ENCODE peak calls at places on chromosome X, in seven cellular contexts. V, L, M, P, B, D and F are unnamed samples. For H3K4me1, the result is how much of the 10 kb centered on the place peaks cover.

GRCh38 chrX:47191806-47192401 is 1.7 kb upstream of the UBA1 start:
- DNase-seq in M (no peak), V (no peak), B (no peak), L (no peak), P (no peak), D (no peak), F (peak)

GRCh38 chrX:153454901-153455550 is 9.2 kb upstream of the TREX2 start:
- DNase-seq in P (no peak), L (no peak), V (no peak), D (no peak), M (no peak), B (no peak), F (no peak)

GRCh38 chrX:11381464-11381863 is 88.3 kb downstream of the AMELX start:
- DNase-seq in P (peak), M (peak), D (peak), V (peak), L (peak), B (no peak), F (peak)

GRCh38 chrX:23372220-23372902 is 37.7 kb downstream of the PTCHD1 start:
- DNase-seq in D (no peak), B (no peak), V (no peak), P (no peak), L (no peak), M (no peak), F (no peak)

GRCh38 chrX:10233173-10233572 is 76.4 kb downstream of the CLCN4 start:
- DNase-seq in V (peak), M (peak), D (no peak), B (no peak), P (no peak), L (no peak), F (no peak)

GRCh38 chrX:111445485-111445884 is 33.5 kb upstream of the DCX start:
- DNase-seq in P (peak), V (peak), M (peak), B (no peak), D (no peak), L (no peak), F (peak)

GRCh38 chrX:120755066-120755846 is 120.4 kb downstream of the CT47B1 start:
- DNase-seq in P (no peak), M (no peak), L (no peak), D (no peak), V (no peak), B (no peak), F (no peak)

GRCh38 chrX:24294619-24295018 is 19.2 kb downstream of the SUPT20HL2 start:
- DNase-seq in V (peak), M (no peak), D (peak), B (peak), P (no peak), L (no peak), F (peak)

GRCh38 chrX:87900320-87900908 is 382.8 kb downstream of the KLHL4 start:
- DNase-seq in D (no peak), M (no peak), L (peak), V (peak), P (no peak), B (no peak), F (no peak)

GRCh38 chrX:3124041-3124440 is 82.8 kb downstream of the ARSF start:
- DNase-seq in M (peak), P (no peak), B (no peak), L (no peak), D (no peak), V (no peak), F (no peak)

GRCh38 chrX:12974217-12974796 is 603 bp upstream of the TMSB4X start:
- DNase-seq in V (peak), M (peak), L (no peak), D (peak), B (peak), P (peak), F (peak)

GRCh38 chrX:101359966-101360365 is 11.4 kb upstream of the TIMM8A start:
- DNase-seq in L (no peak), B (no peak), V (no peak), M (peak), P (no peak), D (no peak), F (no peak)

GRCh38 chrX:153381684-153382532 is 19.2 kb downstream of the PNMA6E start:
- DNase-seq in M (peak), L (no peak), P (peak), V (peak), D (peak), B (no peak), F (peak)

GRCh38 chrX:39819921-39820849 is 277.6 kb downstream of the BCOR start:
- DNase-seq in P (no peak), D (peak), B (no peak), M (no peak), L (no peak), V (peak), F (peak)

GRCh38 chrX:43357741-43358140 is 298.4 kb upstream of the MAOA start:
- DNase-seq in D (no peak), P (no peak), B (no peak), L (no peak), V (no peak), M (no peak), F (no peak)

GRCh38 chrX:137428777-137429564 is 137.0 kb upstream of the ZIC3 start:
- DNase-seq in M (no peak), L (no peak), V (no peak), P (no peak), B (peak), D (peak), F (peak)

DNA sequence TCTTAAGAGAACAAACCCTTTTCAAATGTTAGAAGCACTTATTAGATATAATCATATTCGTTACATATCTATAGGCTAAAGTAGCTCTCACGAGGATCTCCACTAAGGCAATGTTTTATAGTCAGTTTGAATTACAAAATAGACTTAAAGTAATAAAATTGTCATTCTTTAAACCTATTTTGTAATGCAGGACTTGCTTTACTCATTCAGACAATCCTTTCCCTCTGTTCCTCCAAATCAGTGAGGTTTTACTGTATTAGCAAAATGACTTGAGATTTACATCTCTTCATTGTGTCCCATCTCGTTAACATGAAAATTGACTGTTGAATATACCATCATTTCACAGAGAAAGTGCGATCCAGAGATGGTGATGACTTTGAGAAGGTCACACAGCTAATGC is 264.4 kb downstream of the THOC2 start:
- DNase-seq in B (no peak), M (no peak), V (no peak), L (no peak), P (no peak), D (no peak), F (no peak)
- H4K8ac ChIP-seq in B (no peak), M (no peak), V (no peak), L (no peak), P (no peak), D (no peak), F (no peak)

GRCh38 chrX:97009391-97009790 is 125.7 kb downstream of the RPA4 start:
- DNase-seq in P (no peak), M (no peak), L (peak), V (no peak), D (no peak), B (no peak), F (no peak)
- H3K18ac ChIP-seq in P (no peak), M (no peak), L (no peak), V (no peak), D (no peak), B (no peak), F (no peak)

GRCh38 chrX:31240982-31241381 is 169.1 kb upstream of the FTHL17 start:
- DNase-seq in D (no peak), P (no peak), M (no peak), V (no peak), L (no peak), B (no peak), F (no peak)
- H3K4me1 ChIP-seq in D (under half), P (under half), M (under half), V (under half), L (under half), B (under half), F (under half)

DNA sequence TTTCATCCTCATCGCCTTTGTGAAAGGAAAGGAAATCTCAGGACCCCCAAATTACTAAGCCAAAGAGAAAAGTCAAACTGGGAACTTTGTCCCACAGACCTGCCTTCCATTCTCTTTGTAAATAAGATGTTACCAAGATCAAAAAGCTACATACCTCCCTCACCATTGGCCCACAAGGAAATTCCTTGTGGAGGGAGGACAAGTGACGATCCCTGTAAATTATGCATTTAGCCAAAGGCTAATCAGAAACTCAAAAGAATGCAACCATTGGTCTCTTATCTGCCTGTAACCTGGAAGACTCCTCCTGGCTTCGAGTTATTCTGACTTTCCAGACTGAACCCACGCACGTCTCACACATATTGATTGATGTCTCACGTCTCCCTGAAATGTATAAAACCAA is 70.3 kb downstream of the SHOX start:
- DNase-seq in M (no peak), L (peak), V (no peak), B (no peak), P (no peak), D (no peak), F (peak)
- H4K8ac ChIP-seq in M (no peak), L (no peak), V (no peak), B (no peak), P (no peak), D (no peak), F (no peak)

GRCh38 chrX:32873786-32874185 is 337.6 kb downstream of the DMD start:
- DNase-seq in P (no peak), B (no peak), V (no peak), D (no peak), M (no peak), L (no peak), F (no peak)

GRCh38 chrX:32868524-32868895 is 342.8 kb downstream of the DMD start:
- DNase-seq in D (no peak), P (no peak), B (no peak), L (no peak), V (no peak), M (no peak), F (no peak)

GRCh38 chrX:32871636-32872035 is 339.7 kb downstream of the DMD start:
- DNase-seq in B (no peak), V (no peak), P (no peak), M (peak), D (no peak), L (no peak), F (no peak)

DNA sequence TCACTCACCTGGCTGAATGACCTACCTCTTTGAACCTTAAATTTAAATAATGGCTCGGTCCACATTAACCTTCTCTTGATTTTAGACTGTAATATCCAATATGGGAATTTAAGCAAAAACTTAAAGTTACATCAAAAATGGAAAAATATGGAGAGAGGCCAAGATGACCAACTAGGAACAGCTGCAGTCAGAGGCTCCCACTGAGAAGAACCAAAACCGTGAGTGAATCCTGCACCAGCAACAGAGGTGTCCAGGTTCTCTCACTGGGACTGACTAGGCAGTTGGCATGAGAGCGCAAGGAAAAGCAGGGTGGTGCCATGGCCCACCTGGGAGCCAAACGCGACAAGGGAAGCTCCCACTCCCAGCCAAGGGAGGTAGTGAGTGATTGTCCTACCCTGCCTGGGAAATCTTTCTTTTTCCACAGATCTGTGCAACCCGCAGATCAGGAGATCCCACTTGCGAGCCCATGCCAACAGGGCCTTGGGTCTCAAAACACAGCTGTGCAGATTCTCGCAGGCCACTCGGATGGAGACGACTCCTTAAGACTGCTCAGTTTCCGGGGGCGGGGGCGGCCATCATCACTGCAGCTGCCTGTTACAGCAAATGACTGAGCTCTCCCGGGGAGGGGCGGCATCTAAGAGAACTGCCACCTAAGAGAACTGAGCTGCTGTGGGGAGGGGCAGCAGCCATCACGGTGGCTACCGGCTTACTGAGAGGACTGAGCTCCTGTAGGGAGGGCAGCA is 343.4 kb downstream of the DMD start:
- DNase-seq in V (no peak), M (no peak), B (no peak), D (no peak), L (no peak), P (no peak), F (no peak)
- H3K18ac ChIP-seq in V (no peak), M (no peak), B (no peak), D (no peak), L (no peak), P (no peak), F (no peak)

GRCh38 chrX:69959712-69960111 is 90.0 kb downstream of the AWAT2 start:
- DNase-seq in P (no peak), B (no peak), V (no peak), D (no peak), L (no peak), M (no peak), F (peak)
- H3K4me1 ChIP-seq in P (under half), B (under half), V (under half), D (under half), L (under half), M (under half), F (under half)

DNA sequence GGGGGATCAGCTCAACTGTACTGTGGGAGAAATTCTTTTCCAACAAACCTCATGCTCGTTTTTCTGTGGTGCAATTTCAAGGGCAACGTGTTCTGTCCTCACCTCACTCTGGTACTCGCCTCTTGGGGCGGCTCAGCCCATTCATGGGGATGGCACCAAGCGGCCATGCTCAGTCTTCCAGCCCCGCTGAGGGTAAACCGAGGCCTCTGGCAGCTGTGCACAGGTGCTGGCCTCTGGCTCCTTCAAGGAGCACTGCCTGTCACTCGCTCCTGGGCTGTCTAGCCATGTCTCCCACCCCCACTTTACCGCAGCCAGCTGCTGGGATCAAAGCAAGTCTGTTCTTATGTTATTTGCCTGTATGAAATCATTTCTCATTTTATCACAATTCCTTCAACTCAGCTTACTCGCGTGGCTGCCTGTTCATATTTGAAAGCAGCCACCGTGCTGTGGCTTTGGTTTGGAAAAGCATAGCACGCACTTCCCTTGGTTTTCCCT is 70.2 kb downstream of the MTMR1 start:
- DNase-seq in L (no peak), V (no peak), P (no peak), D (no peak), M (no peak), B (no peak), F (no peak)
- H4K8ac ChIP-seq in L (no peak), V (no peak), P (no peak), D (no peak), M (no peak), B (no peak), F (no peak)